ENCODE peak calls at places on chromosomes 4 and X, in eight cellular contexts. D is choroid plexus epithelial cell; Q is ureter; J is aorta; S is NCI-H82; M is GM13977; A is stimulated activated CD8-positive, alpha-beta memory T cell treated with anti-CD3 and anti-CD28 coated beads, Interleukin-15, amount 100 ng/mL, for 1 hour; L is EL. F is an unnamed sample.

GRCh38 chrX:153667931-153668396 is 5.6 kb downstream of the PNCK start:
- DNase-seq in D (peak; percentile 87), Q (peak; percentile 92), J (peak; percentile 88), S (peak; percentile 94), M (peak; percentile 85), A (peak; percentile 56), L (peak; percentile 68), F (peak; percentile 68)

GRCh38 chr4:136750898-136751297 is 781.4 kb downstream of the PCDH18 start:
- DNase-seq in D (peak; percentile 38), Q (no peak), J (no peak), S (no peak), M (no peak), A (no peak), L (peak; percentile 4), F (no peak)

GRCh38 chr4:2835978-2836377 is 7.7 kb upstream of the ADD1 start:
- DNase-seq in D (no peak), Q (no peak), J (peak; percentile 50), S (no peak), M (no peak), A (no peak), L (no peak), F (no peak)

GRCh38 chr4:77201857-77202256 is 44.9 kb downstream of the CCNG2 start:
- DNase-seq in D (no peak), Q (no peak), J (no peak), S (no peak), M (no peak), A (no peak), L (no peak), F (no peak)

GRCh38 chrX:15301924-15302323 is 13.5 kb downstream of the ASB11 start:
- DNase-seq in D (peak; percentile 27), Q (peak; percentile 46), J (peak; percentile 76), S (no peak), M (no peak), A (no peak), L (no peak), F (no peak)

GRCh38 chrX:118117069-118117405 is 427 bp upstream of the KLHL13 start:
- DNase-seq in D (no peak), Q (no peak), J (no peak), S (peak; percentile 31), M (no peak), A (no peak), L (peak; percentile 0), F (no peak)

GRCh38 chrX:128436397-128437103 is 384.3 kb upstream of the ACTRT1 start:
- DNase-seq in D (no peak), Q (no peak), J (no peak), S (no peak), M (no peak), A (no peak), L (no peak), F (no peak)

GRCh38 chrX:137234651-137235402 is 201.0 kb upstream of the GPR101 start:
- DNase-seq in D (no peak), Q (no peak), J (no peak), S (no peak), M (no peak), A (no peak), L (no peak), F (no peak)

GRCh38 chr4:6141554-6141953 is 58.8 kb downstream of the JAKMIP1 start:
- DNase-seq in D (no peak), Q (no peak), J (no peak), S (no peak), M (no peak), A (no peak), L (no peak), F (no peak)

GRCh38 chr4:67790721-67791120 is 36.5 kb upstream of the GNRHR start:
- DNase-seq in D (no peak), Q (no peak), J (no peak), S (no peak), M (no peak), A (no peak), L (no peak), F (no peak)

GRCh38 chr4:52102587-52102986 is 51.5 kb downstream of the SPATA18 start:
- DNase-seq in D (no peak), Q (no peak), J (no peak), S (no peak), M (no peak), A (no peak), L (no peak), F (no peak)

GRCh38 chrX:149372861-149373260 is 132.2 kb downstream of the IDS start:
- DNase-seq in D (no peak), Q (no peak), J (no peak), S (peak; percentile 47), M (no peak), A (no peak), L (peak; percentile 47), F (no peak)

GRCh38 chr4:124980276-124980752 is 267.8 kb upstream of the ANKRD50 start:
- DNase-seq in D (peak; percentile 73), Q (no peak), J (no peak), S (no peak), M (no peak), A (no peak), L (peak; percentile 73), F (no peak)

GRCh38 chr4:128302775-128303174 is 15.2 kb upstream of the PGRMC2 start:
- DNase-seq in D (peak; percentile 70), Q (no peak), J (no peak), S (no peak), M (no peak), A (no peak), L (no peak), F (no peak)

GRCh38 chr4:158826882-158827281 is 58.1 kb downstream of the FNIP2 start:
- DNase-seq in D (no peak), Q (peak; percentile 69), J (no peak), S (no peak), M (no peak), A (no peak), L (no peak), F (no peak)

GRCh38 chrX:20452487-20452886 is 185.8 kb upstream of the RPS6KA3 start:
- DNase-seq in D (no peak), Q (no peak), J (no peak), S (no peak), M (no peak), A (no peak), L (no peak), F (no peak)

GRCh38 chrX:44244008-44244407 is 99.5 kb downstream of the EFHC2 start:
- DNase-seq in D (peak; percentile 53), Q (no peak), J (no peak), S (peak; percentile 41), M (no peak), A (no peak), L (peak; percentile 24), F (peak; percentile 3)

GRCh38 chrX:48695524-48695875 is 1.0 kb upstream of the SUV39H1 start:
- DNase-seq in D (peak; percentile 24), Q (no peak), J (no peak), S (peak; percentile 79), M (no peak), A (no peak), L (peak; percentile 4), F (no peak)

GRCh38 chr4:99610605-99611172 is 36.1 kb downstream of the MTTP start:
- DNase-seq in D (no peak), Q (no peak), J (peak; percentile 66), S (no peak), M (no peak), A (no peak), L (no peak), F (no peak)

GRCh38 chr4:55184600-55185523 is 59.5 kb upstream of the KDR start:
- DNase-seq in D (peak; percentile 92), Q (no peak), J (no peak), S (peak; percentile 63), M (no peak), A (no peak), L (peak; percentile 41), F (no peak)

F was measured in NCI-H460.